ENCODE peak calls at places on chromosomes 4 and X, in four cellular contexts. One of them, this sample, is unnamed.

GRCh38 chr4:106691749-106692148 is 323.2 kb upstream of the GIMD1 start:
- DNase-seq in stimulated activated CD4-positive, alpha-beta T cell treated with anti-CD3 and anti-CD28 coated beads, Interleukin-1b, Interleukin-23, amount 100 ng/mL, for 24 hours: no peak
- DNase-seq in mesendoderm: peak
- DNase-seq in HFFc6: no peak
- DNase-seq in this sample: peak

GRCh38 chrX:12309040-12309732 is 170.9 kb downstream of the FRMPD4 start:
- DNase-seq in HFFc6: no peak
- DNase-seq in mesendoderm: no peak
- DNase-seq in stimulated activated CD4-positive, alpha-beta T cell treated with anti-CD3 and anti-CD28 coated beads, Interleukin-1b, Interleukin-23, amount 100 ng/mL, for 24 hours: no peak
- DNase-seq in this sample: no peak

GRCh38 chr4:26377352-26378311 is 56.8 kb downstream of the RBPJ start:
- DNase-seq in stimulated activated CD4-positive, alpha-beta T cell treated with anti-CD3 and anti-CD28 coated beads, Interleukin-1b, Interleukin-23, amount 100 ng/mL, for 24 hours: no peak
- DNase-seq in mesendoderm: no peak
- DNase-seq in HFFc6: no peak
- DNase-seq in this sample: no peak

GRCh38 chr4:37562592-37562991 is 123.6 kb downstream of the RELL1 start:
- DNase-seq in stimulated activated CD4-positive, alpha-beta T cell treated with anti-CD3 and anti-CD28 coated beads, Interleukin-1b, Interleukin-23, amount 100 ng/mL, for 24 hours: no peak
- DNase-seq in mesendoderm: no peak
- DNase-seq in HFFc6: peak
- DNase-seq in this sample: peak

GRCh38 chr4:114997596-114997995 is 115.8 kb downstream of the NDST4 start:
- DNase-seq in stimulated activated CD4-positive, alpha-beta T cell treated with anti-CD3 and anti-CD28 coated beads, Interleukin-1b, Interleukin-23, amount 100 ng/mL, for 24 hours: no peak
- DNase-seq in mesendoderm: no peak
- DNase-seq in HFFc6: no peak
- DNase-seq in this sample: no peak

GRCh38 chrX:8726031-8726652 is 5.8 kb downstream of the ANOS1 start:
- DNase-seq in stimulated activated CD4-positive, alpha-beta T cell treated with anti-CD3 and anti-CD28 coated beads, Interleukin-1b, Interleukin-23, amount 100 ng/mL, for 24 hours: no peak
- DNase-seq in mesendoderm: peak
- DNase-seq in HFFc6: peak
- DNase-seq in this sample: peak

GRCh38 chr4:140174535-140174934 is 20.6 kb upstream of the MAML3 start:
- DNase-seq in mesendoderm: no peak
- DNase-seq in stimulated activated CD4-positive, alpha-beta T cell treated with anti-CD3 and anti-CD28 coated beads, Interleukin-1b, Interleukin-23, amount 100 ng/mL, for 24 hours: no peak
- DNase-seq in HFFc6: no peak
- DNase-seq in this sample: no peak

GRCh38 chr4:86901864-86902263 is 9.6 kb upstream of the C4orf36 start:
- DNase-seq in stimulated activated CD4-positive, alpha-beta T cell treated with anti-CD3 and anti-CD28 coated beads, Interleukin-1b, Interleukin-23, amount 100 ng/mL, for 24 hours: no peak
- DNase-seq in HFFc6: no peak
- DNase-seq in mesendoderm: no peak
- DNase-seq in this sample: no peak

GRCh38 chrX:103464071-103464773 is 55.1 kb downstream of the RAB40A start:
- DNase-seq in HFFc6: peak
- DNase-seq in mesendoderm: peak
- DNase-seq in stimulated activated CD4-positive, alpha-beta T cell treated with anti-CD3 and anti-CD28 coated beads, Interleukin-1b, Interleukin-23, amount 100 ng/mL, for 24 hours: no peak
- DNase-seq in this sample: peak

GRCh38 chr4:186746581-186746980 is 22.9 kb upstream of the FAT1 start:
- DNase-seq in stimulated activated CD4-positive, alpha-beta T cell treated with anti-CD3 and anti-CD28 coated beads, Interleukin-1b, Interleukin-23, amount 100 ng/mL, for 24 hours: no peak
- DNase-seq in HFFc6: peak
- DNase-seq in mesendoderm: no peak
- DNase-seq in this sample: peak

GRCh38 chrX:15786930-15787329 is 3.4 kb upstream of the ZRSR2 start:
- DNase-seq in HFFc6: no peak
- DNase-seq in stimulated activated CD4-positive, alpha-beta T cell treated with anti-CD3 and anti-CD28 coated beads, Interleukin-1b, Interleukin-23, amount 100 ng/mL, for 24 hours: no peak
- DNase-seq in mesendoderm: no peak
- DNase-seq in this sample: no peak

GRCh38 chr4:40185830-40186664 is 10.8 kb upstream of the RHOH start:
- DNase-seq in HFFc6: peak
- DNase-seq in mesendoderm: no peak
- DNase-seq in stimulated activated CD4-positive, alpha-beta T cell treated with anti-CD3 and anti-CD28 coated beads, Interleukin-1b, Interleukin-23, amount 100 ng/mL, for 24 hours: no peak
- DNase-seq in this sample: peak

GRCh38 chrX:16786791-16787735 is 797 bp downstream of the TXLNG start:
- DNase-seq in stimulated activated CD4-positive, alpha-beta T cell treated with anti-CD3 and anti-CD28 coated beads, Interleukin-1b, Interleukin-23, amount 100 ng/mL, for 24 hours: no peak
- DNase-seq in mesendoderm: no peak
- DNase-seq in HFFc6: peak
- DNase-seq in this sample: peak

GRCh38 chr4:48832571-48832970 is 1.7 kb downstream of the OCIAD1 start:
- DNase-seq in stimulated activated CD4-positive, alpha-beta T cell treated with anti-CD3 and anti-CD28 coated beads, Interleukin-1b, Interleukin-23, amount 100 ng/mL, for 24 hours: no peak
- DNase-seq in mesendoderm: peak
- DNase-seq in HFFc6: no peak
- DNase-seq in this sample: no peak

GRCh38 chr4:183591301-183591700 is 67.7 kb downstream of the RWDD4 start:
- DNase-seq in stimulated activated CD4-positive, alpha-beta T cell treated with anti-CD3 and anti-CD28 coated beads, Interleukin-1b, Interleukin-23, amount 100 ng/mL, for 24 hours: no peak
- DNase-seq in mesendoderm: no peak
- DNase-seq in HFFc6: peak
- DNase-seq in this sample: peak

GRCh38 chrX:150774798-150775568 is 81.8 kb downstream of the MTMR1 start:
- DNase-seq in stimulated activated CD4-positive, alpha-beta T cell treated with anti-CD3 and anti-CD28 coated beads, Interleukin-1b, Interleukin-23, amount 100 ng/mL, for 24 hours: no peak
- DNase-seq in mesendoderm: no peak
- DNase-seq in HFFc6: no peak
- DNase-seq in this sample: no peak

GRCh38 chrX:121333942-121334341 is 286.5 kb downstream of the GLUD2 start:
- DNase-seq in mesendoderm: peak
- DNase-seq in stimulated activated CD4-positive, alpha-beta T cell treated with anti-CD3 and anti-CD28 coated beads, Interleukin-1b, Interleukin-23, amount 100 ng/mL, for 24 hours: no peak
- DNase-seq in HFFc6: no peak
- DNase-seq in this sample: peak

GRCh38 chrX:57211906-57212305 is 74.6 kb upstream of the FAAH2 start:
- DNase-seq in HFFc6: no peak
- DNase-seq in stimulated activated CD4-positive, alpha-beta T cell treated with anti-CD3 and anti-CD28 coated beads, Interleukin-1b, Interleukin-23, amount 100 ng/mL, for 24 hours: no peak
- DNase-seq in mesendoderm: peak
- DNase-seq in this sample: no peak

GRCh38 chrX:38342853-38343778 is 9.3 kb upstream of the OTC start:
- DNase-seq in HFFc6: no peak
- DNase-seq in stimulated activated CD4-positive, alpha-beta T cell treated with anti-CD3 and anti-CD28 coated beads, Interleukin-1b, Interleukin-23, amount 100 ng/mL, for 24 hours: no peak
- DNase-seq in mesendoderm: no peak
- DNase-seq in this sample: no peak

GRCh38 chr4:74158561-74159396 is 861 bp downstream of the MTHFD2L start:
- DNase-seq in mesendoderm: peak
- DNase-seq in HFFc6: peak
- DNase-seq in stimulated activated CD4-positive, alpha-beta T cell treated with anti-CD3 and anti-CD28 coated beads, Interleukin-1b, Interleukin-23, amount 100 ng/mL, for 24 hours: no peak
- DNase-seq in this sample: peak